ENCODE peak calls at places on chromosome 15, in eight cellular contexts. X is brain microvascular endothelial cell, Z is heart right ventricle, I is adipocyte, F is aorta, S is heart left ventricle, J is AG10803, O is mammary epithelial cell. A is an unnamed sample.

GRCh38 chr15:73321496-73322344 is 47.0 kb downstream of the HCN4 start:
- DNase-seq in X (no peak), Z (no peak), I (no peak), F (no peak), S (no peak), J (no peak), O (no peak), A (peak; percentile 28)

GRCh38 chr15:43100971-43101370 is 4.9 kb downstream of the UBR1 start:
- DNase-seq in X (no peak), Z (no peak), I (no peak), F (no peak), S (no peak), J (no peak), O (peak; percentile 83), A (no peak)

GRCh38 chr15:50166216-50166615 is 15.8 kb upstream of the SLC27A2 start:
- DNase-seq in X (peak; percentile 27), Z (no peak), I (peak; percentile 66), F (no peak), S (no peak), J (peak; percentile 64), O (peak; percentile 83), A (no peak)

GRCh38 chr15:79505956-79506355 is 73.8 kb downstream of the MINAR1 start:
- DNase-seq in X (no peak), Z (no peak), I (no peak), F (no peak), S (no peak), J (peak; percentile 17), O (no peak), A (no peak)

GRCh38 chr15:85141601-85142185 is 160.0 kb downstream of the PDE8A start:
- DNase-seq in X (no peak), Z (no peak), I (no peak), F (no peak), S (no peak), J (peak; percentile 64), O (no peak), A (no peak)

GRCh38 chr15:63908986-63909385 is 75.2 kb upstream of the HERC1 start:
- DNase-seq in X (no peak), Z (no peak), I (peak; percentile 16), F (no peak), S (no peak), J (peak; percentile 29), O (peak; percentile 59), A (no peak)

GRCh38 chr15:39908186-39908585 is 11.9 kb downstream of the GPR176 start:
- DNase-seq in X (peak; percentile 90), Z (no peak), I (peak; percentile 92), F (no peak), S (no peak), J (peak; percentile 91), O (peak; percentile 92), A (no peak)

GRCh38 chr15:37900286-37901221 is 33.9 kb upstream of the TMCO5A start:
- DNase-seq in X (peak; percentile 56), Z (no peak), I (peak; percentile 49), F (no peak), S (no peak), J (peak; percentile 59), O (peak; percentile 31), A (no peak)

GRCh38 chr15:38690737-38691332 is 126.2 kb upstream of the RASGRP1 start:
- DNase-seq in X (peak; percentile 69), Z (peak; percentile 39), I (peak; percentile 83), F (peak; percentile 69), S (peak; percentile 40), J (peak; percentile 63), O (peak; percentile 54), A (peak; percentile 69)

GRCh38 chr15:68314563-68314962 is 37.0 kb downstream of the FEM1B start:
- DNase-seq in X (no peak), Z (no peak), I (no peak), F (no peak), S (peak; percentile 4), J (no peak), O (no peak), A (peak; percentile 20)

GRCh38 chr15:94164202-94164807 is 67.1 kb upstream of the MCTP2 start:
- DNase-seq in X (peak; percentile 59), Z (peak; percentile 40), I (peak; percentile 78), F (no peak), S (peak; percentile 43), J (peak; percentile 41), O (peak; percentile 59), A (no peak)

GRCh38 chr15:70192041-70192440 is 94.3 kb upstream of the TLE3 start:
- DNase-seq in X (no peak), Z (no peak), I (no peak), F (no peak), S (no peak), J (no peak), O (no peak), A (no peak)

GRCh38 chr15:75228787-75229186 is 27.1 kb downstream of the C15orf39 start:
- DNase-seq in X (no peak), Z (no peak), I (no peak), F (peak; percentile 37), S (peak; percentile 11), J (no peak), O (no peak), A (no peak)

GRCh38 chr15:85540085-85540797 is 159.8 kb downstream of the AKAP13 start:
- DNase-seq in X (no peak), Z (no peak), I (no peak), F (no peak), S (no peak), J (no peak), O (no peak), A (no peak)

GRCh38 chr15:60020736-60021135 is 16.6 kb downstream of the FOXB1 start:
- DNase-seq in X (no peak), Z (no peak), I (no peak), F (no peak), S (no peak), J (no peak), O (peak; percentile 37), A (no peak)

GRCh38 chr15:93664180-93664951 is 567.0 kb upstream of the MCTP2 start:
- DNase-seq in X (no peak), Z (no peak), I (no peak), F (no peak), S (no peak), J (no peak), O (no peak), A (no peak)

GRCh38 chr15:57036352-57036751 is 117.9 kb downstream of the TCF12 start:
- DNase-seq in X (no peak), Z (no peak), I (no peak), F (no peak), S (no peak), J (no peak), O (no peak), A (no peak)

DNA sequence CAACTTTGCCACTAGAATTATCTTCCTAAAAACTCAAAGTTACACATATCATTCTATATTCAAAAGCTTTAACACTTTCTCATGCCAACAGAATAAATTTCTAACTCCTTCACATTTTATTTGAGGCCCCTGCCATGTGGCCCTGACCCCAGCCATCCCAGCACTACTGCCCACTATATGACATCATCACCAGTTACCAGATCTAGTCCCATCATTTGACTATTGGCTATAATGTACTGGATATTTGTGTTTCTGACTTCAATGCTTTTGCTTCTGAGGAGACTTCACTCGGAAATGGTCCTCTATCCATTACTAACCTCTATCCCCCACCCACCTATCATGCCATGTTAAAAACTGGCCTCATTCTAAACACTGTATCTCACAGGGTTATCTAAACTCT is 23.6 kb downstream of the UBE3A start:
- DNase-seq in X (no peak), Z (no peak), I (no peak), F (no peak), S (no peak), J (no peak), O (no peak), A (no peak)
- H3K4me3 ChIP-seq in X (no peak overlapping the region), Z (no peak overlapping the region), I (no peak overlapping the region), F (no peak overlapping the region), S (no peak overlapping the region), J (no peak overlapping the region), O (no peak overlapping the region), A (no peak overlapping the region)

GRCh38 chr15:65384895-65385867 is 7.4 kb upstream of the IGDCC3 start:
- DNase-seq in X (peak; percentile 78), Z (peak; percentile 90), I (peak; percentile 95), F (peak; percentile 88), S (peak; percentile 85), J (peak; percentile 64), O (peak; percentile 73), A (peak; percentile 85)
- H3K4me3 ChIP-seq in X (peak overlapping the region; percentile 37), Z (peak overlapping the region; percentile 43), I (no peak overlapping the region), F (no peak overlapping the region), S (peak overlapping the region; percentile 39), J (no peak overlapping the region), O (peak overlapping the region; percentile 22), A (peak overlapping the region; percentile 25)

GRCh38 chr15:101189341-101189679 is 62.5 kb downstream of the CHSY1 start:
- DNase-seq in X (no peak), Z (no peak), I (no peak), F (no peak), S (no peak), J (no peak), O (no peak), A (no peak)
- H3K4me3 ChIP-seq in X (no peak overlapping the region), Z (peak overlapping the region; percentile 48), I (no peak overlapping the region), F (peak overlapping the region; percentile 89), S (peak overlapping the region; percentile 52), J (peak overlapping the region; percentile 48), O (no peak overlapping the region), A (peak overlapping the region; percentile 35)

GRCh38 chr15:62394079-62394478 is 229.0 kb upstream of the C2CD4B start:
- DNase-seq in X (no peak), Z (no peak), I (no peak), F (no peak), S (no peak), J (peak; percentile 35), O (no peak), A (peak; percentile 32)

GRCh38 chr15:62391565-62392262 is 226.6 kb upstream of the C2CD4B start:
- DNase-seq in X (no peak), Z (peak; percentile 34), I (peak; percentile 82), F (peak; percentile 73), S (peak; percentile 43), J (peak; percentile 63), O (peak; percentile 60), A (peak; percentile 50)

GRCh38 chr15:62392411-62392810 is 227.3 kb upstream of the C2CD4B start:
- DNase-seq in X (peak; percentile 14), Z (peak; percentile 34), I (peak; percentile 18), F (peak; percentile 52), S (no peak), J (peak; percentile 61), O (no peak), A (no peak)

GRCh38 chr15:62390793-62391543 is 225.9 kb upstream of the C2CD4B start:
- DNase-seq in X (peak; percentile 31), Z (peak; percentile 20), I (peak; percentile 71), F (peak; percentile 67), S (peak; percentile 35), J (peak; percentile 34), O (peak; percentile 56), A (peak; percentile 74)

DNA sequence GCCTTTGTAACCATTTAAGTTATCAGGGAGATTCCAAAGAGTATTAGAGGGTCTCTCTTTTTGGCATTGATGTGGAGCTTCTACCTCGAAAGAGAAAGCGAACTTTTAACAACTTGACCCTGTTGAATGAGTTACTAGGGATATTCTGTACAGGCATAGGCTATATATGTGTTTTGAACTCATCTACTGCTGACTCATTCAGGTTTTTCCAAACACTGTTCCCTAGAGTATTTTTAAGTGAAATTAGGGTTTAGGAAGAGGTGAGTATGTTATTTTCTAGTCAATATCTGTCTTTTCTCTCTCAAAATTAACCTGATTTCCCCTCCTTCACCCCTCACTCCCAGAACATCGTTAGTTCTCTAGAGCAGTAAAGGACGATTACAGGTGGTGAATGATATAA is 228.1 kb upstream of the C2CD4B start:
- DNase-seq in X (no peak), Z (no peak), I (no peak), F (no peak), S (no peak), J (no peak), O (peak; percentile 21), A (no peak)
- H3K4me3 ChIP-seq in X (no peak overlapping the region), Z (no peak overlapping the region), I (peak overlapping the region; percentile 99), F (peak overlapping the region; percentile 55), S (no peak overlapping the region), J (peak overlapping the region; percentile 97), O (no peak overlapping the region), A (peak overlapping the region; percentile 72)